ENCODE peak calls at places on chromosomes 16 and 17, in five cellular contexts. O, B, V, D and W are unnamed samples.

GRCh38 chr16:83044589-83044988 is 417.8 kb downstream of the CDH13 start:
- DNase-seq in O (no peak), V (no peak), D (no peak), B (no peak), W (no peak)

GRCh38 chr16:85330694-85331188 is 218.5 kb upstream of the CIBAR2 start:
- DNase-seq in O (no peak), V (peak; percentile 81), D (no peak), B (peak; percentile 65), W (no peak)

GRCh38 chr17:73325527-73325842 is 13.7 kb upstream of the CDC42EP4 start:
- DNase-seq in B (peak; percentile 52), V (peak; percentile 84), O (no peak), D (no peak), W (peak; percentile 55)

GRCh38 chr17:4881761-4882555 is 17.4 kb upstream of the C17orf107 start:
- DNase-seq in B (peak; percentile 31), V (no peak), O (no peak), D (peak; percentile 58), W (no peak)

GRCh38 chr17:41844971-41845370 is 7.3 kb downstream of the KLHL10 start:
- DNase-seq in V (no peak), O (no peak), B (peak; percentile 55), D (no peak), W (no peak)

GRCh38 chr17:794876-795275 is 12.7 kb downstream of the MRM3 start:
- DNase-seq in D (peak; percentile 87), V (peak; percentile 37), B (peak; percentile 70), O (no peak), W (peak; percentile 88)

GRCh38 chr16:3158014-3158497 is 23.2 kb downstream of the ZNF213 start:
- DNase-seq in B (peak; percentile 47), O (no peak), V (no peak), D (no peak), W (no peak)

GRCh38 chr16:77289331-77289809 is 90.2 kb downstream of the SYCE1L start:
- DNase-seq in V (peak; percentile 16), D (no peak), O (no peak), B (peak; percentile 83), W (no peak)

GRCh38 chr17:28888832-28889231 is 8.7 kb downstream of the FLOT2 start:
- DNase-seq in D (no peak), V (no peak), B (no peak), O (no peak), W (no peak)

GRCh38 chr17:15508466-15508865 is 41.0 kb upstream of the CDRT4 start:
- DNase-seq in B (no peak), V (no peak), D (no peak), O (no peak), W (no peak)

GRCh38 chr17:1718362-1719165 is 5.9 kb upstream of the WDR81 start:
- DNase-seq in D (no peak), O (no peak), V (no peak), B (no peak), W (peak; percentile 54)

GRCh38 chr17:79721993-79722671 is 8.6 kb upstream of the ENPP7 start:
- DNase-seq in V (no peak), D (no peak), O (no peak), B (no peak), W (no peak)